ENCODE peak calls at places on chromosomes 11 and 22, in seven cellular contexts. N is memory B cell, H is GM04503, V is anterior cingulate cortex, M is iris pigment epithelial cell, G is NCI-H187, S is T-cell. C is an unnamed sample.

GRCh38 chr11:65915821-65916251 is 3.0 kb downstream of the C11orf68 start:
- DNase-seq in M (peak; percentile 98), S (no peak), G (no peak), V (no peak), H (peak; percentile 95), N (no peak), C (no peak)

GRCh38 chr22:46425011-46425410 is 89.5 kb downstream of the TRMU start:
- DNase-seq in V (no peak), S (no peak), N (no peak), M (peak; percentile 57), H (peak; percentile 74), G (no peak), C (no peak)

GRCh38 chr22:45423524-45423923 is 10.0 kb downstream of the RIBC2 start:
- DNase-seq in M (no peak), N (no peak), S (no peak), G (no peak), H (no peak), V (no peak), C (no peak)

GRCh38 chr22:36569999-36570398 is 41.0 kb upstream of the EIF3D start:
- DNase-seq in N (no peak), S (no peak), M (peak; percentile 31), H (no peak), G (no peak), V (no peak), C (no peak)

GRCh38 chr22:35426801-35427140 is 26.8 kb downstream of the MCM5 start:
- DNase-seq in N (no peak), V (no peak), H (no peak), S (no peak), G (no peak), M (no peak), C (no peak)

GRCh38 chr11:1570001-1570453 is 2.0 kb downstream of the DUSP8 start:
- DNase-seq in H (no peak), S (no peak), N (no peak), V (no peak), M (no peak), G (no peak), C (no peak)

GRCh38 chr11:32173435-32173834 is 82.6 kb downstream of the RCN1 start:
- DNase-seq in M (peak; percentile 66), N (no peak), H (no peak), G (no peak), V (peak; percentile 46), S (no peak), C (peak; percentile 50)

GRCh38 chr11:35751664-35752061 is 89.1 kb downstream of the TRIM44 start:
- DNase-seq in N (no peak), V (no peak), S (no peak), G (no peak), H (no peak), M (no peak), C (no peak)

GRCh38 chr11:111574373-111575230 is 27.6 kb upstream of the SIK2 start:
- DNase-seq in M (no peak), N (no peak), V (no peak), H (no peak), G (no peak), S (no peak), C (no peak)

GRCh38 chr22:37747090-37747714 is 50.4 kb downstream of the TRIOBP start:
- DNase-seq in V (no peak), G (no peak), H (no peak), N (no peak), S (no peak), M (peak; percentile 28), C (no peak)

GRCh38 chr22:41481131-41481830 is 12.4 kb downstream of the ACO2 start:
- DNase-seq in M (no peak), G (no peak), H (no peak), V (peak; percentile 28), S (no peak), N (no peak), C (no peak)

GRCh38 chr22:48884786-48885185 is 942.9 kb downstream of the BRD1 start:
- DNase-seq in H (no peak), S (no peak), N (no peak), G (no peak), M (no peak), V (no peak), C (no peak)

GRCh38 chr11:74611369-74611861 is 19.0 kb downstream of the POLD3 start:
- DNase-seq in M (peak; percentile 78), S (no peak), G (no peak), V (no peak), N (no peak), H (peak; percentile 76), C (peak; percentile 17)

GRCh38 chr22:39532215-39533071 is at the start of gene RPS19BP1:
- DNase-seq in N (peak; percentile 89), S (peak; percentile 99), M (peak; percentile 100), H (peak; percentile 95), G (peak; percentile 97), V (peak; percentile 98), C (peak; percentile 97)

GRCh38 chr11:22192642-22193347 is at the start of gene ANO5:
- DNase-seq in N (no peak), M (no peak), S (no peak), V (peak; percentile 57), H (no peak), G (peak; percentile 69), C (peak; percentile 52)

GRCh38 chr11:88695701-88696414 is 358.3 kb upstream of the CTSC start:
- DNase-seq in S (no peak), H (no peak), G (no peak), N (no peak), V (no peak), M (no peak), C (no peak)

GRCh38 chr11:24386551-24387404 is 110.1 kb upstream of the LUZP2 start:
- DNase-seq in V (no peak), M (peak; percentile 52), G (peak; percentile 72), N (no peak), H (no peak), S (no peak), C (no peak)

GRCh38 chr22:21010426-21011113 is 4.4 kb upstream of the P2RX6 start:
- DNase-seq in N (no peak), V (no peak), H (no peak), M (no peak), S (no peak), G (no peak), C (no peak)

GRCh38 chr11:61111786-61112517 is 9.7 kb downstream of the CD5 start:
- DNase-seq in N (no peak), G (no peak), S (peak; percentile 42), V (no peak), M (no peak), H (no peak), C (no peak)

GRCh38 chr11:12042215-12042676 is 33.8 kb upstream of the DKK3 start:
- DNase-seq in G (no peak), H (peak; percentile 97), S (no peak), M (peak; percentile 98), N (no peak), V (no peak), C (no peak)

GRCh38 chr22:24106385-24107381 is 74.6 kb upstream of the SUSD2 start:
- DNase-seq in N (peak; percentile 30), H (no peak), V (no peak), S (peak; percentile 4), G (no peak), M (no peak), C (peak; percentile 39)

GRCh38 chr11:130471731-130472433 is 23.4 kb downstream of the ADAMTS15 start:
- DNase-seq in V (no peak), H (no peak), N (no peak), G (no peak), S (no peak), M (no peak), C (no peak)

GRCh38 chr22:20191803-20192202 is 40.9 kb upstream of the CCDC188 start:
- DNase-seq in G (no peak), H (no peak), M (no peak), V (no peak), N (no peak), S (no peak), C (no peak)

GRCh38 chr11:12274558-12275197 is 102.7 kb upstream of the PARVA start:
- DNase-seq in G (no peak), N (no peak), V (no peak), S (no peak), H (no peak), M (peak; percentile 50), C (no peak)

GRCh38 chr11:44505591-44506054 is 59.8 kb upstream of the CD82 start:
- DNase-seq in H (peak; percentile 11), V (no peak), S (no peak), M (peak; percentile 80), N (no peak), G (no peak), C (no peak)

GRCh38 chr22:50014655-50015401 is 2.3 kb upstream of the IL17REL start:
- DNase-seq in M (no peak), S (no peak), V (no peak), N (no peak), G (no peak), H (no peak), C (no peak)

GRCh38 chr22:29914165-29914564 is 31.2 kb downstream of the MTMR3 start:
- DNase-seq in S (no peak), H (peak; percentile 77), G (no peak), N (no peak), V (no peak), M (peak; percentile 88), C (no peak)

GRCh38 chr11:88348870-88349269 is 11.3 kb upstream of the CTSC start:
- DNase-seq in G (no peak), S (no peak), V (no peak), N (no peak), H (no peak), M (peak; percentile 97), C (no peak)

GRCh38 chr11:44376423-44376822 is 66.5 kb upstream of the ALX4 start:
- DNase-seq in H (no peak), V (no peak), G (no peak), N (no peak), M (no peak), S (no peak), C (no peak)

GRCh38 chr11:67356867-67357561 is 3.7 kb upstream of the POLD4 start:
- DNase-seq in V (peak; percentile 23), S (peak; percentile 40), M (peak; percentile 75), G (peak; percentile 9), N (peak; percentile 64), H (no peak), C (peak; percentile 81)

GRCh38 chr11:130536106-130537040 is 87.9 kb downstream of the ADAMTS15 start:
- DNase-seq in S (no peak), V (no peak), M (no peak), N (no peak), H (no peak), G (no peak), C (no peak)

GRCh38 chr11:64251986-64252837 is 882 bp downstream of the PLCB3 start:
- DNase-seq in G (no peak), N (no peak), M (peak; percentile 29), V (no peak), S (no peak), H (no peak), C (peak; percentile 69)

C was measured in GM20000.